ENCODE peak calls at places on chromosomes 2 and 18, in five cellular contexts. S is left ventricle myocardium inferior, B is sigmoid colon, W is heart left ventricle, D is fibroblast of lung. P is an unnamed sample.

GRCh38 chr2:98637401-98638144 is 29.2 kb downstream of the UNC50 start:
- DNase-seq in S (no peak), B (no peak), W (no peak), D (no peak), P (no peak)

GRCh38 chr2:162989507-162989906 is 150.9 kb upstream of the KCNH7 start:
- DNase-seq in S (no peak), B (no peak), W (no peak), D (no peak), P (no peak)

GRCh38 chr2:156561326-156561725 is 125.1 kb downstream of the GPD2 start:
- DNase-seq in S (no peak), B (no peak), W (no peak), D (no peak), P (no peak)

GRCh38 chr18:75478996-75479870 is 51.7 kb upstream of the SMIM21 start:
- DNase-seq in S (no peak), B (no peak), W (no peak), D (peak; percentile 81), P (no peak)

GRCh38 chr18:74234326-74235171 is 57.2 kb downstream of the CYB5A start:
- DNase-seq in S (no peak), B (peak; percentile 87), W (no peak), D (peak; percentile 89), P (no peak)

GRCh38 chr18:22394428-22394827 is 23.3 kb downstream of the CTAGE1 start:
- DNase-seq in S (no peak), B (no peak), W (no peak), D (no peak), P (no peak)

GRCh38 chr2:183594150-183594549 is 469.9 kb downstream of the NUP35 start:
- DNase-seq in S (no peak), B (no peak), W (no peak), D (no peak), P (no peak)

GRCh38 chr18:43780782-43781340 is 503.6 kb upstream of the SYT4 start:
- DNase-seq in S (no peak), B (no peak), W (no peak), D (peak; percentile 54), P (no peak)

GRCh38 chr18:47184419-47185050 is 8.4 kb upstream of the IER3IP1 start:
- DNase-seq in S (no peak), B (peak; percentile 65), W (no peak), D (peak; percentile 14), P (peak; percentile 83)

GRCh38 chr2:43273477-43273876 is 47.1 kb upstream of the ZFP36L2 start:
- DNase-seq in S (no peak), B (no peak), W (peak; percentile 56), D (no peak), P (peak; percentile 40)

GRCh38 chr18:68596016-68596415 is 118.9 kb downstream of the TMX3 start:
- DNase-seq in S (no peak), B (no peak), W (no peak), D (no peak), P (no peak)

GRCh38 chr18:58754544-58755068 is 83.3 kb downstream of the MALT1 start:
- DNase-seq in S (peak; percentile 49), B (no peak), W (peak; percentile 75), D (no peak), P (no peak)

GRCh38 chr2:15313657-15314056 is 247.5 kb downstream of the NBAS start:
- DNase-seq in S (no peak), B (no peak), W (no peak), D (peak; percentile 44), P (no peak)

GRCh38 chr18:8561123-8561905 is 47.9 kb upstream of the RAB12 start:
- DNase-seq in S (peak; percentile 76), B (no peak), W (peak; percentile 82), D (no peak), P (no peak)

GRCh38 chr2:207676827-207677354 is 34.5 kb upstream of the CCNYL1 start:
- DNase-seq in S (no peak), B (no peak), W (no peak), D (peak; percentile 74), P (no peak)

GRCh38 chr2:72895759-72896281 is 8.6 kb downstream of the SPR start:
- DNase-seq in S (no peak), B (no peak), W (peak; percentile 71), D (peak; percentile 67), P (no peak)

GRCh38 chr2:20625920-20626697 is 24.8 kb downstream of the HS1BP3 start:
- DNase-seq in S (peak; percentile 65), B (peak; percentile 64), W (peak; percentile 81), D (peak; percentile 51), P (peak; percentile 33)

GRCh38 chr2:103361712-103362111 is 599.9 kb downstream of the TMEM182 start:
- DNase-seq in S (no peak), B (no peak), W (no peak), D (no peak), P (no peak)

GRCh38 chr18:6487968-6488367 is 73.3 kb upstream of the L3MBTL4 start:
- DNase-seq in S (no peak), B (no peak), W (no peak), D (no peak), P (no peak)

GRCh38 chr2:222424281-222424728 is at the start of gene SGPP2:
- DNase-seq in S (peak; percentile 20), B (no peak), W (no peak), D (no peak), P (peak; percentile 36)

GRCh38 chr2:20641123-20641985 is 9.5 kb downstream of the HS1BP3 start:
- DNase-seq in S (peak; percentile 18), B (peak; percentile 92), W (no peak), D (peak; percentile 43), P (no peak)

GRCh38 chr2:62938126-62938525 is 112.5 kb upstream of the OTX1 start:
- DNase-seq in S (no peak), B (no peak), W (no peak), D (no peak), P (no peak)

DNA sequence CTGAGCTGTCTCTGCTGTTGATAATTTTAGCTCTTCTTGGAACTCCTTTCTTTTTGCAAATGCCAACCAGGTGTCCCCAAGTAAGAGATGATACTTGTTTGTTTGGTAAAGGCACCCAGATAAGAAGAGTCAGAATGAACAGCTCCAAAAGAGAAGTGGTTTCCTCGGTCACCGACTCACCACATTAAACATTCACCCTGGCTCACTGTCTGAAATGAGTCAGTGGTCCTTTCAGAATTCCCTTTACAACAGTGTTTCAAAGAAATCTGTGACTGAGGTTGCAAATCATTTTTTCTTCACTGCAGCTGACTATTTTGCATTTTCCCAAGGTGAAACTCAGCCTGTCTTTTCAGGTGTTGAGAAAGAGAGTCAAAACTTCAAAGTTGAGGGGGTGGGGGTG is 16.2 kb upstream of the CXCR4 start:
- DNase-seq in S (no peak), B (no peak), W (no peak), D (no peak), P (no peak)
- H3K4me1 ChIP-seq in S (peaks cover 6% of the 10 kb centered on the region), B (no peaks in the 10 kb centered on the region), W (no peaks in the 10 kb centered on the region), D (no peaks in the 10 kb centered on the region), P (no peaks in the 10 kb centered on the region)

DNA sequence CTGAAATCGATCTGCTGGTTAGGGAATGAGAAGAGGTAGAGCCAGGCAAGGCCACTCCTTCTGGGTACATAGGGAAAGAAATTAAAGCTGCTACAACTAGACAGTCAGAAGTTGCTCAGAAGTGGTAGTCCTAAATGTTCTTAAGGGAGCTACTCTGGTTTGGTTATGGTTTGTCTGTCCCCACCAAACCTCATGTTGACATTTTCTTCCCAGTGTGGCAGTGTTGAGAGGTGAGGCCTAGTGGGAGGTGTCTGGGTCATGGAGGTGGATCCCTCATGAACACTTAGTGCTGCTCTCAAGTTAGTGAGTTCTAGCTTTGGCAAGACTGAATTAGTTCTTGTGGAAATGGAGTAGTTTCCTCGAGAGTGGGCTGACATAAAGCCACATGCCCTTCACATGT is 14.8 kb downstream of the RNF103 start:
- DNase-seq in S (no peak), B (no peak), W (no peak), D (no peak), P (no peak)
- H3K4me1 ChIP-seq in S (peaks cover 18% of the 10 kb centered on the region), B (no peaks in the 10 kb centered on the region), W (no peaks in the 10 kb centered on the region), D (no peaks in the 10 kb centered on the region), P (no peaks in the 10 kb centered on the region)

GRCh38 chr2:6353669-6354068 is 512.0 kb downstream of the CMPK2 start:
- DNase-seq in S (no peak), B (no peak), W (no peak), D (no peak), P (no peak)

GRCh38 chr2:6358542-6358941 is 507.2 kb downstream of the CMPK2 start:
- DNase-seq in S (no peak), B (no peak), W (no peak), D (no peak), P (no peak)

GRCh38 chr2:6354546-6354945 is 511.2 kb downstream of the CMPK2 start:
- DNase-seq in S (no peak), B (no peak), W (no peak), D (no peak), P (no peak)

GRCh38 chr2:6358985-6359384 is 506.7 kb downstream of the CMPK2 start:
- DNase-seq in S (no peak), B (no peak), W (no peak), D (no peak), P (no peak)

GRCh38 chr2:6356127-6356761 is 509.5 kb downstream of the CMPK2 start:
- DNase-seq in S (no peak), B (no peak), W (no peak), D (no peak), P (no peak)
- H3K4me1 ChIP-seq in S (no peaks in the 10 kb centered on the region), B (no peaks in the 10 kb centered on the region), W (no peaks in the 10 kb centered on the region), D (no peaks in the 10 kb centered on the region), P (no peaks in the 10 kb centered on the region)

GRCh38 chr18:52897611-52898010 is 557.6 kb downstream of the DCC start:
- DNase-seq in S (no peak), B (no peak), W (no peak), D (no peak), P (no peak)

GRCh38 chr18:52907942-52908341 is 567.9 kb downstream of the DCC start:
- DNase-seq in S (no peak), B (no peak), W (no peak), D (no peak), P (no peak)

GRCh38 chr18:52903858-52904257 is 563.9 kb downstream of the DCC start:
- DNase-seq in S (peak; percentile 20), B (no peak), W (no peak), D (peak; percentile 2), P (peak; percentile 23)

GRCh38 chr18:52907522-52907921 is 567.5 kb downstream of the DCC start:
- DNase-seq in S (no peak), B (no peak), W (no peak), D (no peak), P (no peak)

DNA sequence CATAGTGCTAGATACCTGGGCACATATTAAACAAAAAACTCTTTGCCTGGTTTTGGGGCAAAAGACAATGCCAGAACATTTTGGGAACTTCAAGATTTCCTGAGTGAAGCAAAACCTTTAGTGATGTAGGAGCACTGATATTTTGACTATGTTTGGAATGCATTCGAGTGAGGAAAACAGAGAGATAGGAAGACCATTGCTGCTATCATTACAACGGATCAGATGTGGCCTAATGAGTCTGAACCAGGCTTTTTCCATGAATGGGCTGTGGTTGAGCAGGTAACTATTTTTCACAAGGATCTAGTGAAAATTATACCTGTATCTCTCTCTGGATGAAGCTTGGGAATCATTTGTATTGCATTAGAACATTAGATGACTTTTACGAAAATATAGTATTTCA is 562.2 kb downstream of the DCC start:
- DNase-seq in S (no peak), B (no peak), W (no peak), D (no peak), P (no peak)
- H3K4me1 ChIP-seq in S (no peaks in the 10 kb centered on the region), B (no peaks in the 10 kb centered on the region), W (no peaks in the 10 kb centered on the region), D (no peaks in the 10 kb centered on the region), P (no peaks in the 10 kb centered on the region)

GRCh38 chr2:10534514-10535250 is 86.6 kb upstream of the ODC1 start:
- DNase-seq in S (no peak), B (peak; percentile 55), W (peak; percentile 9), D (peak; percentile 12), P (no peak)
- H3K4me1 ChIP-seq in S (no peaks in the 10 kb centered on the region), B (no peaks in the 10 kb centered on the region), W (no peaks in the 10 kb centered on the region), D (no peaks in the 10 kb centered on the region), P (no peaks in the 10 kb centered on the region)

GRCh38 chr2:206282746-206283145 is 8.3 kb downstream of the ZDBF2 start:
- DNase-seq in S (no peak), B (no peak), W (no peak), D (no peak), P (no peak)
- H3K4me1 ChIP-seq in S (no peaks in the 10 kb centered on the region), B (no peaks in the 10 kb centered on the region), W (no peaks in the 10 kb centered on the region), D (no peaks in the 10 kb centered on the region), P (no peaks in the 10 kb centered on the region)

P was measured in BE2C.